ENCODE peak calls at places on chromosomes 6 and 20, in four cellular contexts. N, G, T and W are unnamed samples.

GRCh38 chr6:33901822-33902816 is 98.3 kb upstream of the MLN start:
- DNase-seq in T (no peak), N (no peak), G (no peak), W (no peak)

GRCh38 chr20:16472045-16472872 is 101.0 kb downstream of the KIF16B start:
- DNase-seq in N (no peak), T (no peak), G (no peak), W (no peak)

GRCh38 chr6:16511048-16511660 is 250.1 kb downstream of the ATXN1 start:
- DNase-seq in G (no peak), T (peak; percentile 46), N (no peak), W (no peak)

GRCh38 chr6:138382498-138383265 is 5.0 kb downstream of the SMIM28 start:
- DNase-seq in G (no peak), T (no peak), N (no peak), W (no peak)

GRCh38 chr6:16669227-16669626 is 92.0 kb downstream of the ATXN1 start:
- DNase-seq in N (peak; percentile 48), T (no peak), G (no peak), W (no peak)

GRCh38 chr6:16182428-16182827 is 53.5 kb downstream of the MYLIP start:
- DNase-seq in T (no peak), N (no peak), G (no peak), W (no peak)

GRCh38 chr6:87115402-87116135 is 20.7 kb upstream of the CGA start:
- DNase-seq in T (no peak), N (peak; percentile 20), G (no peak), W (no peak)

GRCh38 chr6:141464490-141464889 is 668.2 kb upstream of the GJE1 start:
- DNase-seq in N (no peak), G (no peak), T (no peak), W (no peak)

GRCh38 chr6:41940759-41941279 is 789 bp downstream of the CCND3 start:
- DNase-seq in N (peak; percentile 66), G (peak; percentile 75), T (peak; percentile 56), W (no peak)

GRCh38 chr6:66429220-66429619 is 722.2 kb upstream of the EYS start:
- DNase-seq in T (no peak), N (no peak), G (no peak), W (no peak)

GRCh38 chr6:99802396-99803031 is 191.5 kb downstream of the MCHR2 start:
- DNase-seq in G (no peak), T (no peak), N (no peak), W (no peak)

GRCh38 chr20:59850018-59850641 is 83.3 kb downstream of the SYCP2 start:
- DNase-seq in N (no peak), T (peak; percentile 30), G (no peak), W (no peak)

GRCh38 chr20:15703171-15703911 is 869.9 kb downstream of the KIF16B start:
- DNase-seq in N (no peak), T (no peak), G (no peak), W (no peak)

GRCh38 chr6:136526196-136526930 is 23.9 kb downstream of the MAP7 start:
- DNase-seq in G (peak; percentile 71), N (no peak), T (peak; percentile 69), W (peak; percentile 65)

GRCh38 chr6:3317741-3318211 is 59.0 kb downstream of the PSMG4 start:
- DNase-seq in T (no peak), N (no peak), G (peak; percentile 49), W (no peak)

GRCh38 chr6:113719545-113719944 is 137.6 kb upstream of the MARCKS start:
- DNase-seq in G (no peak), N (no peak), T (no peak), W (no peak)

GRCh38 chr20:37282558-37282957 is 6.9 kb upstream of the MANBAL start:
- DNase-seq in T (peak; percentile 51), N (no peak), G (peak; percentile 82), W (no peak)
- TF ChIP-seq CTCF in T (peak; percentile 69), N (no peak), G (peak; percentile 82), W (no peak)

GRCh38 chr6:163260911-163261310 is 153.6 kb upstream of the QKI start:
- DNase-seq in N (no peak), G (no peak), T (no peak), W (no peak)
- H3K4me3 ChIP-seq in N (no peak overlapping the region), G (no peak overlapping the region), T (no peak overlapping the region), W (no peak overlapping the region)

GRCh38 chr6:158655569-158656450 is 6.0 kb downstream of the SYTL3 start:
- DNase-seq in N (no peak), G (no peak), T (no peak), W (no peak)

GRCh38 chr6:158661156-158661555 is 11.3 kb downstream of the SYTL3 start:
- DNase-seq in G (peak; percentile 6), N (no peak), T (no peak), W (no peak)

GRCh38 chr6:158663465-158664167 is 13.8 kb downstream of the SYTL3 start:
- DNase-seq in N (no peak), G (no peak), T (no peak), W (no peak)

GRCh38 chr6:158662607-158663464 is 13.0 kb downstream of the SYTL3 start:
- DNase-seq in N (no peak), G (peak; percentile 58), T (no peak), W (no peak)

DNA sequence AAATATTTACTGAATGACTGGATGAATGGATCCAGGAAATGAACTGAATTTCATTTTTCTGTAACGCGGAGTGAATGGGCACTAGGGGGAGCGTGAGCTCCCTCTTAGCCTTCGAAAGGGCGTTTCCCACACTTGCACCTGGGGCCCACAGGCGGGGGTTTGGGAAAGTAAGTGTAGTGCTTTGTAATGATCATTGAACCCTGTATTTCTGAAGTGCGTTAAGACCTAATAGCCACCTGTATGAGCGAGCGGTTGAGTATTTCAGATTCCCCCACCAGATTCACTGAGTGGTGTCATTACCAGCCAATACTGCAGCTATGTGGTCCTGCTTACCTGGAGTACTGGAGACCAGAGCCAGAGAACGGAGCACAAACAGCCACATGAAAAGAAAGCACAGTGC is 10.5 kb downstream of the SYTL3 start:
- DNase-seq in G (peak; percentile 8), N (no peak), T (no peak), W (no peak)
- TF ChIP-seq CTCF in G (no peak), N (peak; percentile 73), T (peak; percentile 62), W (peak; percentile 34)

DNA sequence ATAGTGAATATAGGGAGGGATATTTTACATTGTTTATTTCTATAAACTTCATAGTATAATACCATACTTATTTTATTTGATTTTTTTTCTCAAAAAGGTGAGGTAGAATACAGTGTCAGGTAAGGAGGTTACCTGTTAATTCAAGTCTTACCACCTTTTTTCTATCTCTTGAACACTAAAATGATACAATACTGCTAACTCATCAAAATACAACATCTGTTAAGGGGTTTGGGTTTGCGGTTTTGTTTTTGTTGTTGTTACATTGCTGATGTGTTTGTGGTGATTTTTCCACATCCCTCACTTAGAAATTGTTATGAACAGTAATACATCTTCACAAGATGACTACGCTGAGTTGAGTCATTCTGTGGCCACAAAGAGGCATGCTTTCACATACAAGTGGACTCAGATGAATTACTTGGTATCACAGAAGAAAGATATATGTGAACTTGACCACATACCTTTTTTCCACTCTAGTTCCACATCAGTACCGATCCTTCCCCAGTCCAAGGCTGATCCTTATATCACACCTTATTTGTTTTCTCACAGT is 139.4 kb upstream of the ID4 start:
- DNase-seq in G (no peak), T (no peak), N (no peak), W (no peak)
- H3K4me3 ChIP-seq in G (no peak overlapping the region), T (no peak overlapping the region), N (no peak overlapping the region), W (no peak overlapping the region)

DNA sequence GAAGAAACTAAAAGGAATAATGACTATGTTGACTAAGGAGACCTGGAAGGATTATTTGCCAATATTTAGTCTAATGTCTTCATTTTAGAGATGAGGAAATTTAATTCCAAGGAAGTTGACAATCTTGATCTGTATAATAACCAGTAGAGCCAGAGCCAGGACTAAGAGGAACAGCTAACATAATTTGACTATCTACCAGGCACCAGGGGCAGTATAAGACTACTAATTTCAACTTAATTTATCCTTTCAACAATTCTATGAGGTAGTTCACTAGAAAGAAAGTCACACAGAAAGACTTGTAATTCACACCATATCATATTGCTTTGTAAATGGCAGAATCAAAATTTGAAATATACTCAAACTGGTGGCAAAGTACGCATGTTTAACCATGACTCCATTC is 273.0 kb upstream of the STXBP5 start:
- DNase-seq in G (no peak), N (no peak), T (no peak), W (no peak)
- TF ChIP-seq CTCF in G (no peak), N (no peak), T (no peak), W (no peak)

DNA sequence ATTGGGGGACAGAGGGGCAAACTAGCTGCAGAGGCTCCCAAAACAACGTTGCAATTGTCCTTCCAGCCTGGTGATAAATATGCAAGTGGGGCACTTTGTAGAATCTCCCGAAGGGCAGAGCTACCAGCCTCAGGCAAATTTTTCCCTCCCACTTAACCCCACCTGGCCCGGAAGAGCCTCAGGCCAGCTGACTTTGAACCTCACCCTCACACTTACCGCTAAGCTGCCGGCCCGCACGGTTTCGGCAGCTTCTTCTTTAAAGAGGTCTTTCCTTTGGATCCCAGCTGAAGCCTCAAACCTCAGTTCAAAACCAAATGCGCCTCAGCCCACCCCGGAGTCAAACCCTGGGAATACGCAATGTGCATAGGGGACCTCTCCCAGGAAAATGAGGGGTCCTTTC is 2.5 kb downstream of the OVOL2 start:
- DNase-seq in N (no peak), T (no peak), G (no peak), W (no peak)
- H3K4me3 ChIP-seq in N (no peak overlapping the region), T (no peak overlapping the region), G (no peak overlapping the region), W (no peak overlapping the region)